ENCODE peak calls at places on chromosomes 13 and 19, in ten cellular contexts. E, D, P, V, Y, J, X, Q, R and I are unnamed samples.

GRCh38 chr13:104641309-104641708 is 1575.1 kb upstream of the SLC10A2 start:
- DNase-seq in Y (no peak), Q (no peak), R (no peak), P (peak; percentile 4), X (no peak), J (no peak), E (no peak), V (no peak), D (no peak), I (no peak)

GRCh38 chr13:114131581-114132418 is 623 bp downstream of the RASA3 start:
- DNase-seq in Q (peak; percentile 53), P (no peak), E (no peak), X (no peak), R (no peak), J (no peak), V (no peak), D (no peak), Y (no peak), I (no peak)

GRCh38 chr19:20162821-20163220 is 4.2 kb upstream of the ZNF486 start:
- DNase-seq in P (no peak), X (no peak), V (no peak), E (no peak), J (no peak), Y (no peak), Q (peak; percentile 37), D (no peak), R (no peak), I (no peak)

GRCh38 chr19:16509141-16510061 is 13.2 kb downstream of the C19orf44 start:
- DNase-seq in P (no peak), Y (no peak), D (no peak), Q (no peak), X (no peak), V (no peak), R (no peak), J (no peak), E (no peak), I (no peak)

GRCh38 chr19:12769689-12770088 is 5.7 kb downstream of the HOOK2 start:
- DNase-seq in J (no peak), R (peak; percentile 66), V (peak; percentile 67), D (no peak), Q (peak; percentile 84), E (peak; percentile 62), Y (no peak), X (no peak), P (no peak), I (peak; percentile 59)

GRCh38 chr13:21637296-21637695 is 33.3 kb upstream of the MICU2 start:
- DNase-seq in E (peak; percentile 36), D (no peak), X (peak; percentile 95), R (peak; percentile 48), Q (peak; percentile 44), V (no peak), P (peak; percentile 99), Y (no peak), J (no peak), I (peak; percentile 82)

GRCh38 chr13:110391273-110391672 is 84.2 kb downstream of the COL4A2 start:
- DNase-seq in Y (no peak), V (no peak), E (no peak), Q (no peak), D (no peak), P (no peak), R (no peak), J (no peak), X (no peak), I (no peak)

GRCh38 chr19:11141937-11142527 is 13.6 kb downstream of the SPC24 start:
- DNase-seq in E (no peak), Q (no peak), J (no peak), Y (no peak), X (no peak), P (peak; percentile 48), V (no peak), D (no peak), R (no peak), I (no peak)

GRCh38 chr13:94660695-94661324 is 51.5 kb downstream of the SOX21 start:
- DNase-seq in R (no peak), Y (no peak), P (peak; percentile 24), D (no peak), J (no peak), Q (peak; percentile 39), E (peak; percentile 11), V (no peak), X (no peak), I (no peak)

GRCh38 chr19:33720691-33721682 is 75.7 kb upstream of the KCTD15 start:
- DNase-seq in E (no peak), R (no peak), Q (no peak), Y (no peak), V (no peak), D (no peak), P (no peak), X (no peak), J (no peak), I (no peak)

GRCh38 chr19:41409288-41409687 is 11.7 kb downstream of the BCKDHA start:
- DNase-seq in X (no peak), V (no peak), J (no peak), Y (no peak), P (peak; percentile 71), D (no peak), R (no peak), E (no peak), Q (no peak), I (peak; percentile 33)

GRCh38 chr13:44402902-44403719 is 29.5 kb downstream of the SERP2 start:
- DNase-seq in V (no peak), X (no peak), P (no peak), D (no peak), Q (no peak), E (no peak), J (no peak), R (no peak), Y (no peak), I (peak; percentile 62)

GRCh38 chr13:113951246-113951999 is 22.5 kb downstream of the C13orf46 start:
- DNase-seq in E (peak; percentile 69), Y (peak; percentile 95), P (peak; percentile 83), J (peak; percentile 30), X (no peak), D (peak; percentile 29), V (peak; percentile 16), Q (peak; percentile 74), R (no peak), I (peak; percentile 92)

GRCh38 chr19:52722062-52723005 is 12.5 kb downstream of the ZNF611 start:
- DNase-seq in Q (no peak), Y (no peak), P (peak; percentile 98), E (no peak), X (peak; percentile 63), R (no peak), V (no peak), J (no peak), D (no peak), I (no peak)

GRCh38 chr13:90800082-90800746 is 547.3 kb upstream of the MIR17HG start:
- DNase-seq in V (no peak), P (no peak), X (no peak), J (no peak), R (no peak), D (no peak), Y (peak; percentile 84), Q (no peak), E (no peak), I (peak; percentile 32)

GRCh38 chr19:52590728-52591127 is 20.6 kb downstream of the ZNF701 start:
- DNase-seq in Q (peak; percentile 38), R (no peak), J (no peak), D (no peak), P (no peak), V (no peak), X (no peak), E (no peak), Y (no peak), I (no peak)

GRCh38 chr19:42345191-42345812 is 19.9 kb downstream of the MEGF8 start:
- DNase-seq in P (peak; percentile 10), D (no peak), Q (no peak), V (no peak), X (no peak), R (no peak), J (no peak), E (no peak), Y (no peak), I (no peak)

GRCh38 chr13:111029957-111030609 is 85.0 kb upstream of the ARHGEF7 start:
- DNase-seq in X (no peak), D (no peak), V (no peak), Q (no peak), E (no peak), J (no peak), R (no peak), P (no peak), Y (no peak), I (no peak)

GRCh38 chr13:109870281-109871017 is 84.1 kb upstream of the IRS2 start:
- DNase-seq in E (no peak), R (no peak), Y (no peak), D (no peak), V (no peak), P (no peak), X (no peak), Q (no peak), J (no peak), I (no peak)

GRCh38 chr19:32318884-32319520 is 26.4 kb upstream of the ZNF507 start:
- DNase-seq in V (no peak), J (no peak), Q (peak; percentile 17), R (no peak), P (peak; percentile 21), X (no peak), D (peak; percentile 7), E (no peak), Y (no peak), I (no peak)

GRCh38 chr13:27680465-27680864 is 58.8 kb downstream of the POLR1D start:
- DNase-seq in V (no peak), Q (no peak), R (no peak), J (no peak), E (no peak), Y (no peak), P (no peak), D (no peak), X (no peak), I (no peak)

GRCh38 chr13:100520936-100521765 is 67.4 kb downstream of the GGACT start:
- DNase-seq in E (no peak), P (no peak), Q (no peak), J (no peak), D (peak; percentile 72), R (no peak), V (no peak), X (no peak), Y (no peak), I (no peak)

GRCh38 chr13:43905435-43906031 is 25.8 kb downstream of the LACC1 start:
- DNase-seq in Q (peak; percentile 33), R (peak; percentile 36), P (peak; percentile 67), E (peak; percentile 8), X (no peak), Y (no peak), J (no peak), V (peak; percentile 9), D (peak; percentile 69), I (peak; percentile 67)